ENCODE peak calls at places on chromosome 15, in four cellular contexts. One of them, this sample, is unnamed.

GRCh38 chr15:52559022-52559421 is 9.8 kb downstream of the ARPP19 start:
- DNase-seq in activated CD4-positive, alpha-beta T cell treated with anti-CD3 and anti-CD28 coated beads, Interleukin-2, amount 50 U/mL, for 4 hours: no peak
- DNase-seq in uterus: no peak
- DNase-seq in stimulated activated CD4-positive, alpha-beta T cell treated with anti-CD3 and anti-CD28 coated beads, Interleukin-4, amount 100 ng/mL, for 48 hours: peak
- DNase-seq in this sample: no peak

GRCh38 chr15:78175333-78175732 is 26.2 kb downstream of the IDH3A start:
- DNase-seq in activated CD4-positive, alpha-beta T cell treated with anti-CD3 and anti-CD28 coated beads, Interleukin-2, amount 50 U/mL, for 4 hours: no peak
- DNase-seq in uterus: no peak
- DNase-seq in stimulated activated CD4-positive, alpha-beta T cell treated with anti-CD3 and anti-CD28 coated beads, Interleukin-4, amount 100 ng/mL, for 48 hours: no peak
- DNase-seq in this sample: no peak

GRCh38 chr15:98551936-98552562 is 96.3 kb upstream of the IGF1R start:
- DNase-seq in activated CD4-positive, alpha-beta T cell treated with anti-CD3 and anti-CD28 coated beads, Interleukin-2, amount 50 U/mL, for 4 hours: no peak
- DNase-seq in uterus: no peak
- DNase-seq in stimulated activated CD4-positive, alpha-beta T cell treated with anti-CD3 and anti-CD28 coated beads, Interleukin-4, amount 100 ng/mL, for 48 hours: no peak
- DNase-seq in this sample: no peak

GRCh38 chr15:55279746-55280351 is 9.8 kb downstream of the RAB27A start:
- DNase-seq in activated CD4-positive, alpha-beta T cell treated with anti-CD3 and anti-CD28 coated beads, Interleukin-2, amount 50 U/mL, for 4 hours: peak
- DNase-seq in uterus: peak
- DNase-seq in stimulated activated CD4-positive, alpha-beta T cell treated with anti-CD3 and anti-CD28 coated beads, Interleukin-4, amount 100 ng/mL, for 48 hours: no peak
- DNase-seq in this sample: no peak

GRCh38 chr15:58447244-58448010 is 15.6 kb downstream of the LIPC start:
- DNase-seq in activated CD4-positive, alpha-beta T cell treated with anti-CD3 and anti-CD28 coated beads, Interleukin-2, amount 50 U/mL, for 4 hours: no peak
- DNase-seq in uterus: no peak
- DNase-seq in stimulated activated CD4-positive, alpha-beta T cell treated with anti-CD3 and anti-CD28 coated beads, Interleukin-4, amount 100 ng/mL, for 48 hours: no peak
- DNase-seq in this sample: no peak

GRCh38 chr15:101445109-101445508 is 44.4 kb downstream of the PCSK6 start:
- DNase-seq in activated CD4-positive, alpha-beta T cell treated with anti-CD3 and anti-CD28 coated beads, Interleukin-2, amount 50 U/mL, for 4 hours: no peak
- DNase-seq in uterus: no peak
- DNase-seq in stimulated activated CD4-positive, alpha-beta T cell treated with anti-CD3 and anti-CD28 coated beads, Interleukin-4, amount 100 ng/mL, for 48 hours: no peak
- DNase-seq in this sample: no peak

GRCh38 chr15:56886450-56886856 is 32.0 kb upstream of the TCF12 start:
- DNase-seq in activated CD4-positive, alpha-beta T cell treated with anti-CD3 and anti-CD28 coated beads, Interleukin-2, amount 50 U/mL, for 4 hours: no peak
- DNase-seq in uterus: no peak
- DNase-seq in stimulated activated CD4-positive, alpha-beta T cell treated with anti-CD3 and anti-CD28 coated beads, Interleukin-4, amount 100 ng/mL, for 48 hours: no peak
- DNase-seq in this sample: no peak

GRCh38 chr15:35306361-35306981 is 221.4 kb upstream of the NANOGP8 start:
- DNase-seq in activated CD4-positive, alpha-beta T cell treated with anti-CD3 and anti-CD28 coated beads, Interleukin-2, amount 50 U/mL, for 4 hours: no peak
- DNase-seq in uterus: no peak
- DNase-seq in stimulated activated CD4-positive, alpha-beta T cell treated with anti-CD3 and anti-CD28 coated beads, Interleukin-4, amount 100 ng/mL, for 48 hours: no peak
- DNase-seq in this sample: no peak

GRCh38 chr15:69908518-69909420 is 188.9 kb downstream of the TLE3 start:
- DNase-seq in activated CD4-positive, alpha-beta T cell treated with anti-CD3 and anti-CD28 coated beads, Interleukin-2, amount 50 U/mL, for 4 hours: no peak
- DNase-seq in uterus: no peak
- DNase-seq in stimulated activated CD4-positive, alpha-beta T cell treated with anti-CD3 and anti-CD28 coated beads, Interleukin-4, amount 100 ng/mL, for 48 hours: no peak
- DNase-seq in this sample: no peak

GRCh38 chr15:59492389-59493377 is 54.7 kb downstream of the FAM81A start:
- DNase-seq in activated CD4-positive, alpha-beta T cell treated with anti-CD3 and anti-CD28 coated beads, Interleukin-2, amount 50 U/mL, for 4 hours: peak
- DNase-seq in uterus: peak
- DNase-seq in stimulated activated CD4-positive, alpha-beta T cell treated with anti-CD3 and anti-CD28 coated beads, Interleukin-4, amount 100 ng/mL, for 48 hours: peak
- DNase-seq in this sample: no peak

GRCh38 chr15:57735406-57735805 is 28.9 kb downstream of the POLR2M start:
- DNase-seq in activated CD4-positive, alpha-beta T cell treated with anti-CD3 and anti-CD28 coated beads, Interleukin-2, amount 50 U/mL, for 4 hours: no peak
- DNase-seq in uterus: peak
- DNase-seq in stimulated activated CD4-positive, alpha-beta T cell treated with anti-CD3 and anti-CD28 coated beads, Interleukin-4, amount 100 ng/mL, for 48 hours: no peak
- DNase-seq in this sample: no peak

GRCh38 chr15:79002631-79003030 is 57.8 kb upstream of the CTSH start:
- DNase-seq in activated CD4-positive, alpha-beta T cell treated with anti-CD3 and anti-CD28 coated beads, Interleukin-2, amount 50 U/mL, for 4 hours: no peak
- DNase-seq in uterus: no peak
- DNase-seq in stimulated activated CD4-positive, alpha-beta T cell treated with anti-CD3 and anti-CD28 coated beads, Interleukin-4, amount 100 ng/mL, for 48 hours: no peak
- DNase-seq in this sample: no peak

GRCh38 chr15:64623347-64624024 is 151.9 kb downstream of the RBPMS2 start:
- DNase-seq in activated CD4-positive, alpha-beta T cell treated with anti-CD3 and anti-CD28 coated beads, Interleukin-2, amount 50 U/mL, for 4 hours: peak
- DNase-seq in uterus: no peak
- DNase-seq in stimulated activated CD4-positive, alpha-beta T cell treated with anti-CD3 and anti-CD28 coated beads, Interleukin-4, amount 100 ng/mL, for 48 hours: peak
- DNase-seq in this sample: no peak

This sample was measured in GM12891.